ENCODE peak calls at places on chromosome 19, in seven cellular contexts. N is islet precursor cell; B is activated CD4-positive, alpha-beta T cell treated with anti-CD3 and anti-CD28 coated beads for 24 hours; K is HEK293T; F is heart right ventricle; Y is Right ventricle myocardium superior; C is CD8-positive, alpha-beta memory T cell. U is an unnamed sample.

GRCh38 chr19:54673222-54673621 is 10.4 kb downstream of the LILRB4 start:
- DNase-seq in N (no peak), B (no peak), K (no peak), F (no peak), Y (no peak), C (no peak), U (no peak)

GRCh38 chr19:49849433-49850220 is 1.3 kb upstream of the PTOV1 start:
- DNase-seq in N (no peak), B (no peak), K (no peak), F (no peak), Y (no peak), C (no peak), U (no peak)

GRCh38 chr19:42693760-42694350 is 46.4 kb downstream of the PSG3 start:
- DNase-seq in N (no peak), B (no peak), K (peak; percentile 65), F (no peak), Y (no peak), C (no peak), U (peak; percentile 98)

GRCh38 chr19:37348060-37348459 is 22.8 kb upstream of the ZNF527 start:
- DNase-seq in N (no peak), B (no peak), K (no peak), F (no peak), Y (no peak), C (no peak), U (no peak)

GRCh38 chr19:35609881-35610353 is 2.6 kb upstream of the HAUS5 start:
- DNase-seq in N (no peak), B (no peak), K (no peak), F (no peak), Y (no peak), C (no peak), U (no peak)

GRCh38 chr19:752652-753517 is 2.0 kb downstream of the MISP start:
- DNase-seq in N (peak; percentile 88), B (no peak), K (no peak), F (no peak), Y (no peak), C (no peak), U (peak; percentile 95)

GRCh38 chr19:45187421-45188100 is 9.0 kb downstream of the BLOC1S3 start:
- DNase-seq in N (no peak), B (no peak), K (peak; percentile 67), F (no peak), Y (no peak), C (no peak), U (no peak)

GRCh38 chr19:10516064-10516385 is 1.2 kb downstream of the S1PR5 start:
- DNase-seq in N (no peak), B (no peak), K (no peak), F (no peak), Y (no peak), C (peak; percentile 68), U (no peak)

GRCh38 chr19:40278361-40279045 is 6.6 kb downstream of the AKT2 start:
- DNase-seq in N (peak; percentile 54), B (no peak), K (no peak), F (no peak), Y (no peak), C (no peak), U (no peak)

GRCh38 chr19:48635263-48635965 is 1.8 kb downstream of the DBP start:
- DNase-seq in N (peak; percentile 70), B (peak; percentile 66), K (peak; percentile 73), F (peak; percentile 76), Y (peak; percentile 79), C (peak; percentile 81), U (peak; percentile 73)

GRCh38 chr19:7748756-7749155 is 1.4 kb upstream of the CD209 start:
- DNase-seq in N (peak; percentile 66), B (no peak), K (no peak), F (no peak), Y (no peak), C (no peak), U (peak; percentile 54)

GRCh38 chr19:45901912-45902650 is at the start of gene MYPOP:
- DNase-seq in N (no peak), B (no peak), K (no peak), F (no peak), Y (no peak), C (no peak), U (no peak)

GRCh38 chr19:3233831-3234230 is 9.4 kb downstream of the CELF5 start:
- DNase-seq in N (no peak), B (no peak), K (no peak), F (no peak), Y (no peak), C (no peak), U (no peak)

GRCh38 chr19:8036438-8037099 is 16.0 kb upstream of the CCL25 start:
- DNase-seq in N (no peak), B (no peak), K (no peak), F (no peak), Y (no peak), C (no peak), U (no peak)

GRCh38 chr19:8336072-8336569 is 6.9 kb downstream of the KANK3 start:
- DNase-seq in N (no peak), B (no peak), K (no peak), F (no peak), Y (no peak), C (no peak), U (no peak)

GRCh38 chr19:44767295-44768180 is 10.2 kb upstream of the CBLC start:
- DNase-seq in N (no peak), B (no peak), K (no peak), F (no peak), Y (no peak), C (no peak), U (no peak)

GRCh38 chr19:18415177-18415867 is 3.9 kb upstream of the SSBP4 start:
- DNase-seq in N (no peak), B (no peak), K (no peak), F (peak; percentile 77), Y (peak; percentile 83), C (peak; percentile 48), U (no peak)

GRCh38 chr19:532578-533484 is 1.3 kb downstream of the CDC34 start:
- DNase-seq in N (peak; percentile 74), B (peak; percentile 24), K (no peak), F (peak; percentile 85), Y (peak; percentile 92), C (no peak), U (peak; percentile 63)

GRCh38 chr19:1172353-1173159 is 1.5 kb downstream of the SBNO2 start:
- DNase-seq in N (peak; percentile 67), B (no peak), K (no peak), F (peak; percentile 46), Y (peak; percentile 77), C (no peak), U (no peak)

GRCh38 chr19:33674575-33675367 is 53.0 kb downstream of the CHST8 start:
- DNase-seq in N (peak; percentile 39), B (no peak), K (no peak), F (no peak), Y (no peak), C (no peak), U (no peak)

GRCh38 chr19:29671393-29672076 is 6.3 kb downstream of the PLEKHF1 start:
- DNase-seq in N (no peak), B (peak; percentile 72), K (no peak), F (peak; percentile 55), Y (peak; percentile 77), C (peak; percentile 96), U (peak; percentile 56)

GRCh38 chr19:18429717-18430416 is 8.1 kb downstream of the ISYNA1 start:
- DNase-seq in N (peak; percentile 54), B (no peak), K (no peak), F (peak; percentile 17), Y (no peak), C (peak; percentile 59), U (no peak)

GRCh38 chr19:34837262-34837661 is 64.2 kb upstream of the ZNF599 start:
- DNase-seq in N (no peak), B (no peak), K (no peak), F (peak; percentile 59), Y (peak; percentile 81), C (no peak), U (no peak)

GRCh38 chr19:35851213-35852028 is 883 bp downstream of the NPHS1 start:
- DNase-seq in N (no peak), B (no peak), K (peak; percentile 50), F (no peak), Y (no peak), C (no peak), U (no peak)

GRCh38 chr19:41367848-41368301 is 3.9 kb upstream of the B9D2 start:
- DNase-seq in N (no peak), B (no peak), K (no peak), F (no peak), Y (no peak), C (no peak), U (peak; percentile 77)

GRCh38 chr19:3024870-3025515 is 4.1 kb downstream of the TLE2 start:
- DNase-seq in N (peak; percentile 86), B (no peak), K (no peak), F (no peak), Y (no peak), C (no peak), U (no peak)

U was measured in A549.